ENCODE peak calls at places on chromosomes 11 and 22, in eight cellular contexts. M, I, V, K, Y, L, C and P are unnamed samples.

GRCh38 chr11:19419813-19420212 is 179.1 kb upstream of the E2F8 start:
- ATAC-seq in I (no peak), C (no peak), V (no peak), L (no peak), M (no peak), Y (no peak), K (no peak), P (no peak)

GRCh38 chr22:17145021-17145680 is 13.9 kb downstream of the HDHD5 start:
- ATAC-seq in C (no peak), M (no peak), I (no peak), L (no peak), V (no peak), Y (no peak), K (no peak), P (no peak)

GRCh38 chr11:70326843-70327242 is 56.4 kb downstream of the PPFIA1 start:
- ATAC-seq in M (no peak), V (no peak), Y (no peak), L (no peak), I (no peak), K (no peak), C (no peak), P (no peak)

GRCh38 chr11:95682552-95682951 is 107.0 kb downstream of the FAM76B start:
- ATAC-seq in Y (peak; percentile 83), L (no peak), M (peak; percentile 89), C (peak; percentile 49), K (peak; percentile 39), I (peak; percentile 81), V (no peak), P (peak; percentile 82)

GRCh38 chr22:42222140-42222539 is 48.3 kb downstream of the TCF20 start:
- ATAC-seq in L (no peak), Y (no peak), C (no peak), K (no peak), M (no peak), V (no peak), I (peak; percentile 59), P (peak; percentile 17)

GRCh38 chr22:42294034-42294985 is 23.9 kb upstream of the TCF20 start:
- ATAC-seq in C (peak; percentile 45), I (no peak), K (peak; percentile 61), M (peak; percentile 50), V (peak; percentile 58), Y (peak; percentile 49), L (peak; percentile 88), P (peak; percentile 42)

GRCh38 chr11:70887428-70887827 is 364.9 kb downstream of the SHANK2 start:
- ATAC-seq in M (no peak), Y (no peak), I (no peak), K (no peak), L (no peak), C (no peak), V (no peak), P (no peak)

GRCh38 chr22:35777335-35777975 is 59.8 kb downstream of the APOL5 start:
- ATAC-seq in I (no peak), M (no peak), Y (no peak), V (peak; percentile 89), K (no peak), L (no peak), C (no peak), P (no peak)

GRCh38 chr11:11016123-11016522 is 158.3 kb upstream of the ZBED5 start:
- ATAC-seq in M (no peak), V (no peak), L (no peak), K (no peak), Y (peak; percentile 56), C (no peak), I (no peak), P (peak; percentile 57)

GRCh38 chr22:42116848-42117424 is 13.7 kb downstream of the CYP2D6 start:
- ATAC-seq in M (no peak), Y (no peak), L (no peak), K (no peak), I (no peak), V (no peak), C (no peak), P (no peak)

GRCh38 chr11:113778111-113778910 is 1.3 kb upstream of the CLDN25 start:
- ATAC-seq in V (no peak), M (no peak), L (no peak), K (no peak), C (no peak), I (no peak), Y (no peak), P (no peak)

GRCh38 chr11:119157088-119157487 is 8.2 kb downstream of the ABCG4 start:
- ATAC-seq in L (no peak), V (no peak), M (no peak), C (no peak), I (no peak), Y (no peak), K (no peak), P (no peak)

GRCh38 chr11:15913261-15913660 is 443.1 kb downstream of the SOX6 start:
- ATAC-seq in L (no peak), M (no peak), Y (no peak), C (no peak), V (no peak), I (no peak), K (no peak), P (no peak)

GRCh38 chr11:71203681-71204080 is 48.7 kb downstream of the SHANK2 start:
- ATAC-seq in K (no peak), C (no peak), L (no peak), Y (no peak), V (no peak), M (no peak), I (no peak), P (no peak)

GRCh38 chr22:30080805-30081204 is 541 bp downstream of the HORMAD2 start:
- ATAC-seq in C (no peak), L (no peak), M (no peak), I (no peak), K (no peak), Y (no peak), V (no peak), P (no peak)

GRCh38 chr22:50469377-50470305 is 5.2 kb downstream of the SBF1 start:
- ATAC-seq in L (peak; percentile 87), M (peak; percentile 85), I (peak; percentile 87), Y (peak; percentile 79), V (no peak), K (peak; percentile 75), C (peak; percentile 77), P (peak; percentile 87)

GRCh38 chr11:71283960-71284359 is 31.6 kb upstream of the SHANK2 start:
- ATAC-seq in M (no peak), L (no peak), I (no peak), K (no peak), V (no peak), C (no peak), Y (no peak), P (no peak)

GRCh38 chr11:78548911-78549572 is 25.6 kb downstream of the NARS2 start:
- ATAC-seq in Y (no peak), K (no peak), V (no peak), C (no peak), L (no peak), M (no peak), I (no peak), P (no peak)

GRCh38 chr11:8365542-8365941 is 101.9 kb upstream of the LMO1 start:
- ATAC-seq in Y (no peak), V (no peak), K (no peak), M (no peak), L (no peak), I (no peak), C (no peak), P (no peak)

GRCh38 chr11:21511835-21512440 is 680.9 kb upstream of the ANO5 start:
- ATAC-seq in I (peak; percentile 40), V (no peak), M (no peak), K (no peak), L (no peak), C (no peak), Y (no peak), P (no peak)

GRCh38 chr22:29524440-29525191 is 28.9 kb downstream of the THOC5 start:
- ATAC-seq in V (peak; percentile 67), K (peak; percentile 58), Y (no peak), M (no peak), I (peak; percentile 49), L (no peak), C (peak; percentile 67), P (no peak)

GRCh38 chr11:126464796-126465195 is 109.3 kb downstream of the ST3GAL4 start:
- ATAC-seq in C (no peak), L (no peak), V (no peak), K (no peak), Y (no peak), I (no peak), M (no peak), P (no peak)

GRCh38 chr11:46981429-46981828 is 44.9 kb downstream of the CSTPP1 start:
- ATAC-seq in L (no peak), V (no peak), Y (no peak), C (peak; percentile 73), I (no peak), M (no peak), K (no peak), P (no peak)

GRCh38 chr22:39952347-39952746 is 7.8 kb upstream of the TMA7B start:
- ATAC-seq in M (no peak), Y (no peak), V (no peak), C (no peak), L (peak; percentile 37), K (no peak), I (no peak), P (peak; percentile 16)

GRCh38 chr11:79973701-79974626 is 533.1 kb upstream of the TENM4 start:
- ATAC-seq in V (peak; percentile 54), L (no peak), C (no peak), Y (no peak), M (no peak), K (no peak), I (no peak), P (no peak)

GRCh38 chr22:30435674-30436126 is 10.1 kb downstream of the MTFP1 start:
- ATAC-seq in I (peak; percentile 75), C (peak; percentile 93), V (no peak), Y (peak; percentile 94), M (peak; percentile 64), L (peak; percentile 90), K (peak; percentile 88), P (peak; percentile 71)

GRCh38 chr11:36432747-36433146 is 77.3 kb downstream of the TRAF6 start:
- ATAC-seq in V (no peak), K (no peak), C (no peak), M (no peak), L (no peak), Y (no peak), I (no peak), P (no peak)

GRCh38 chr11:130999086-130999485 is 82.8 kb upstream of the SNX19 start:
- ATAC-seq in M (no peak), V (no peak), L (no peak), Y (no peak), C (no peak), I (no peak), K (no peak), P (no peak)

GRCh38 chr11:67482275-67482735 is 521 bp upstream of the AIP start:
- ATAC-seq in L (no peak), K (no peak), M (no peak), V (no peak), Y (no peak), I (no peak), C (no peak), P (no peak)

GRCh38 chr22:27456696-27457503 is 344.7 kb downstream of the MN1 start:
- ATAC-seq in C (no peak), L (no peak), Y (no peak), M (no peak), K (no peak), I (no peak), V (peak; percentile 73), P (no peak)

GRCh38 chr11:131695889-131696429 is 325.5 kb downstream of the NTM start:
- ATAC-seq in M (no peak), C (no peak), Y (no peak), V (no peak), I (no peak), L (no peak), K (no peak), P (no peak)

GRCh38 chr11:114075891-114076441 is 16.5 kb downstream of the ZBTB16 start:
- ATAC-seq in C (no peak), I (no peak), M (no peak), L (no peak), V (peak; percentile 87), K (no peak), Y (peak; percentile 32), P (peak; percentile 10)

GRCh38 chr22:29916007-29916544 is 33.1 kb downstream of the MTMR3 start:
- ATAC-seq in V (no peak), C (no peak), I (no peak), M (no peak), Y (no peak), K (no peak), L (no peak), P (no peak)